ENCODE peak calls at places on chromosome 7, in eight cellular contexts. S, G, A, Z, V, K, F and U are unnamed samples.

GRCh38 chr7:3482147-3482921 is 181.3 kb downstream of the SDK1 start:
- DNase-seq in S (peak), G (peak), A (peak), Z (peak), V (no peak), K (no peak), F (no peak), U (no peak)

GRCh38 chr7:44706788-44707557 is 41.7 kb upstream of the ZMIZ2 start:
- DNase-seq in S (no peak), G (no peak), A (no peak), Z (no peak), V (no peak), K (no peak), F (no peak), U (no peak)

GRCh38 chr7:68434857-68435256 is 1163.4 kb upstream of the AUTS2 start:
- DNase-seq in S (no peak), G (no peak), A (no peak), Z (no peak), V (no peak), K (no peak), F (no peak), U (no peak)

GRCh38 chr7:111532625-111533024 is 29.7 kb downstream of the IMMP2L start:
- DNase-seq in S (no peak), G (peak), A (no peak), Z (no peak), V (no peak), K (no peak), F (no peak), U (peak)

GRCh38 chr7:50369408-50370026 is 65.0 kb downstream of the IKZF1 start:
- DNase-seq in S (peak), G (peak), A (peak), Z (no peak), V (peak), K (no peak), F (no peak), U (peak)

GRCh38 chr7:151895008-151895661 is 18.2 kb upstream of the PRKAG2 start:
- DNase-seq in S (peak), G (no peak), A (no peak), Z (no peak), V (no peak), K (no peak), F (no peak), U (no peak)

GRCh38 chr7:149495785-149496641 is 1.6 kb downstream of the ZNF746 start:
- DNase-seq in S (peak), G (peak), A (peak), Z (no peak), V (no peak), K (no peak), F (peak), U (peak)

GRCh38 chr7:139592801-139593461 is 69.4 kb downstream of the CLEC2L start:
- DNase-seq in S (no peak), G (no peak), A (no peak), Z (no peak), V (no peak), K (no peak), F (no peak), U (no peak)

GRCh38 chr7:4216016-4216415 is 466.1 kb upstream of the FOXK1 start:
- DNase-seq in S (peak), G (no peak), A (no peak), Z (peak), V (no peak), K (no peak), F (no peak), U (no peak)

GRCh38 chr7:154744226-154744860 is 258.6 kb downstream of the PAXIP1 start:
- DNase-seq in S (no peak), G (no peak), A (peak), Z (peak), V (no peak), K (no peak), F (no peak), U (no peak)